ENCODE peak calls at places on chromosomes 7 and 10, in ten cellular contexts. J is CD8-positive, alpha-beta memory T cell; C is breast epithelium; F is lower lobe of right lung; B is cardiac muscle cell; I is fibroblast of lung; Y is right cardiac atrium; Q is GM23248; O is Peyer's patch; H is pancreas. N is an unnamed sample.

GRCh38 chr10:124892031-124892430 is 49.9 kb upstream of the ZRANB1 start:
- DNase-seq in J (no peak), C (no peak), F (no peak), B (no peak), I (peak), Y (no peak), Q (no peak), O (no peak), H (no peak), N (no peak)

GRCh38 chr10:71985542-71986250 is 21.5 kb downstream of the CHST3 start:
- DNase-seq in J (no peak), C (no peak), F (peak), B (no peak), I (peak), Y (peak), Q (peak), O (no peak), H (no peak), N (no peak)

GRCh38 chr7:46933596-46933995 is 648.3 kb downstream of the TNS3 start:
- DNase-seq in J (no peak), C (no peak), F (no peak), B (no peak), I (peak), Y (no peak), Q (peak), O (no peak), H (no peak), N (no peak)

GRCh38 chr7:45978010-45978681 is 57.1 kb upstream of the IGFBP3 start:
- DNase-seq in J (no peak), C (peak), F (no peak), B (peak), I (peak), Y (peak), Q (peak), O (no peak), H (peak), N (no peak)

GRCh38 chr10:35540296-35541164 is 64.6 kb upstream of the GJD4 start:
- DNase-seq in J (no peak), C (no peak), F (no peak), B (no peak), I (no peak), Y (no peak), Q (peak), O (no peak), H (no peak), N (no peak)

GRCh38 chr7:24912874-24913514 is 67.0 kb downstream of the OSBPL3 start:
- DNase-seq in J (no peak), C (no peak), F (no peak), B (no peak), I (no peak), Y (no peak), Q (no peak), O (no peak), H (no peak), N (no peak)

GRCh38 chr7:115984105-115984504 is 46.5 kb downstream of the TFEC start:
- DNase-seq in J (no peak), C (no peak), F (no peak), B (no peak), I (peak), Y (no peak), Q (peak), O (no peak), H (no peak), N (no peak)

GRCh38 chr7:68619476-68619875 is 978.8 kb upstream of the AUTS2 start:
- DNase-seq in J (no peak), C (no peak), F (no peak), B (no peak), I (no peak), Y (no peak), Q (no peak), O (no peak), H (no peak), N (no peak)

GRCh38 chr7:31432831-31433340 is 81.0 kb upstream of the ITPRID1 start:
- DNase-seq in J (no peak), C (no peak), F (no peak), B (no peak), I (peak), Y (no peak), Q (peak), O (no peak), H (no peak), N (no peak)

GRCh38 chr7:45021604-45022296 is 21.7 kb downstream of the CCM2 start:
- DNase-seq in J (no peak), C (no peak), F (no peak), B (no peak), I (peak), Y (no peak), Q (peak), O (no peak), H (no peak), N (no peak)

GRCh38 chr10:127853868-127854768 is 38.6 kb downstream of the CLRN3 start:
- DNase-seq in J (no peak), C (no peak), F (peak), B (peak), I (peak), Y (peak), Q (peak), O (peak), H (peak), N (peak)

GRCh38 chr10:101939273-101939635 is 95.7 kb upstream of the KCNIP2 start:
- DNase-seq in J (no peak), C (no peak), F (no peak), B (no peak), I (peak), Y (no peak), Q (peak), O (no peak), H (no peak), N (no peak)

GRCh38 chr7:158595068-158595467 is 7.4 kb upstream of the PTPRN2 start:
- DNase-seq in J (no peak), C (no peak), F (no peak), B (no peak), I (peak), Y (no peak), Q (peak), O (no peak), H (no peak), N (no peak)

GRCh38 chr10:31242902-31243301 is 76.1 kb upstream of the ZEB1 start:
- DNase-seq in J (no peak), C (no peak), F (no peak), B (no peak), I (peak), Y (peak), Q (peak), O (no peak), H (no peak), N (no peak)

GRCh38 chr7:13987395-13987794 is 2.1 kb downstream of the ETV1 start:
- DNase-seq in J (no peak), C (no peak), F (no peak), B (no peak), I (peak), Y (no peak), Q (peak), O (no peak), H (no peak), N (no peak)

DNA sequence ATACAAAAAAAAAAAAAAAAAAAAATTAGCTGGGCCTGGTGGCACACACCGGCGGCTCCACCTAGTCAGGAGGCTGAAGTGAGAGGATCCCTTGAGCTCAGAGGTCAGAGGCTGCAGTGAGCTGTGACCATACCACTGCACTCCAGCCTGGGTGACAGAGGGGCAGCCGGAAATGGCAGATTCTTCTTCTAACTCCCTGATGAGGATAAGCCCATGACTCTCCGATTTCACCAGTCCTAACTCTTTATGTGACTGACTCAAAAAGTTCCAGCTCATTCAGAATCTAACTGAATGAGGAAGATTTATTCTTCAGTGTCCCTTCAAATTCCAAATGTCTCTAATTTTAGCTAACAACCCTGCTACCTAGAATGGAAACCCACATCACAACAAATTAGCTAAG is 4.3 kb downstream of the C10orf67 start:
- DNase-seq in J (no peak), C (no peak), F (no peak), B (no peak), I (no peak), Y (no peak), Q (no peak), O (no peak), H (no peak), N (no peak)
- H3K27ac ChIP-seq in J (no peak), C (no peak), F (no peak), B (no peak), I (no peak), Y (no peak), Q (no peak), O (no peak), H (no peak), N (no peak)

GRCh38 chr10:48589266-48589665 is 15.6 kb downstream of the ARHGAP22 start:
- DNase-seq in J (no peak), C (no peak), F (no peak), B (no peak), I (peak), Y (no peak), Q (peak), O (no peak), H (no peak), N (no peak)
- H3K27ac ChIP-seq in J (no peak), C (no peak), F (no peak), B (no peak), I (peak), Y (no peak), Q (peak), O (no peak), H (no peak), N (no peak)

DNA sequence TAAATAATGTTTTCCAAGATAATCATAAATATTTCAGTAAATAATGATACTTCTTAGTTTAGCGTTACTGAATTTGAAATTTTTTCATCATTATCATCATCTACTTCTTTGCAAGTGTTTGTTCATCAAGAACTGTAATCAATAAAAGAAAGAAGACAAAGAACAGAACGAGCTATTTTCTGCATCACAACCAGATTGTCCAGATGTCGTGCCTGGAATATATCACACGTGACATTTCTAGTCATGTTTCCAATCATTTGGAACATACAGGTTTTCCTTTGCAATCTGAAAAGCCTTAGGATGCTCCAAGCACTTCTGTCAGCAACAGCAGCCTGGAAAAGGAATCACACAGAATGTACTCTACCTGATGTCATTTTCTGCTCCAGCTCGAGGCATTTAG is 107.4 kb downstream of the FAM107B start:
- DNase-seq in J (no peak), C (no peak), F (no peak), B (no peak), I (no peak), Y (no peak), Q (no peak), O (no peak), H (no peak), N (no peak)
- H3K27ac ChIP-seq in J (no peak), C (no peak), F (no peak), B (no peak), I (no peak), Y (no peak), Q (no peak), O (no peak), H (no peak), N (no peak)

DNA sequence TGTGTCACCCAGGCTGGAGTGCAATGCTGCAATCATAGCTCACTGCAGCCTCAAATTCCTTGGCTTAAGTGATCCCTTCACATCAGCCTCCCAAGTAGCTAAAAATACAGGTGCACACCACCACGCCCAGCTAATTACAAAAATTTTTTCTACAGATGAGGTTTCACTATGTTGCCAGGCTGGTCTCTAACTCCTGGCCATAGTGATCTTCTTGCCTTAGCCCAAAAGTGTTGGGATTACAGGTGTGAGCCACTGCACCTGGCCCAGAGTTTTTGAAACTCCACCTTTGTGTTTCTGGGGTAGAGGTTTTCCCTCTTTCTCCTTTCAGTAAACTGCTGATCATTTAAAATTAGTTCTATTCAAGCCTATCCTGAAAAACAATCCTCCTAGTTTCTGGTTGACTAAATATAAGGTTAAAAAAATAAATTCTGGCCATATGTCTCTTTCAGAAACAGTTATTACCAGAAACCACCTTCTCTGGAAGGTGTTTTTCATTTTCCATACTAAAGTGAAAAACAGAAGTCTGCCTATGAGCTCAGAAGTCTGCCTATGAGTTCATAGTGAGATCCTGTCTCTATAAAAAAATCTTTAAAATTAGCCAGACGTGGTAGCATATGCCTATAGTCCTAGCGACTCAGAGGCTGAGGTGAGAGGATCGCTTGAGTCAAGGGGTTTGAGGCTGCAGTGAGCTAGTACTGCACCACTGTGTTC is 63.8 kb downstream of the VOPP1 start:
- DNase-seq in J (no peak), C (no peak), F (no peak), B (no peak), I (no peak), Y (no peak), Q (no peak), O (no peak), H (no peak), N (no peak)
- H3K27ac ChIP-seq in J (no peak), C (no peak), F (no peak), B (no peak), I (no peak), Y (no peak), Q (peak), O (no peak), H (no peak), N (no peak)

N was measured in testis.